ENCODE peak calls at places on chromosomes 12 and 14, in ten cellular contexts. One of them, this sample, is unnamed.

GRCh38 chr12:89960607-89961394 is 252.2 kb upstream of the ATP2B1 start:
- DNase-seq in pons: no peak
- DNase-seq in IMR-90: peak
- DNase-seq in globus pallidus: no peak
- DNase-seq in Right ventricle myocardium inferior: no peak
- DNase-seq in stomach: no peak
- DNase-seq in activated CD4-positive, alpha-beta T cell treated with anti-CD3 and anti-CD28 coated beads for 4 hours: no peak
- DNase-seq in CD8-positive, alpha-beta memory T cell: no peak
- DNase-seq in stimulated activated CD8-positive, alpha-beta memory T cell treated with anti-CD3 and anti-CD28 coated beads, Interleukin-2, amount 100 ng/mL, for 1 hour: no peak
- DNase-seq in activated gamma-delta T cell: no peak
- DNase-seq in this sample: no peak

GRCh38 chr12:76560083-76560491 is 516 bp upstream of the OSBPL8 start:
- DNase-seq in globus pallidus: no peak
- DNase-seq in IMR-90: no peak
- DNase-seq in CD8-positive, alpha-beta memory T cell: no peak
- DNase-seq in Right ventricle myocardium inferior: no peak
- DNase-seq in pons: no peak
- DNase-seq in stimulated activated CD8-positive, alpha-beta memory T cell treated with anti-CD3 and anti-CD28 coated beads, Interleukin-2, amount 100 ng/mL, for 1 hour: no peak
- DNase-seq in activated CD4-positive, alpha-beta T cell treated with anti-CD3 and anti-CD28 coated beads for 4 hours: no peak
- DNase-seq in activated gamma-delta T cell: no peak
- DNase-seq in stomach: no peak
- DNase-seq in this sample: no peak

GRCh38 chr12:124233846-124234620 is 60.9 kb upstream of the RFLNA start:
- DNase-seq in globus pallidus: no peak
- DNase-seq in CD8-positive, alpha-beta memory T cell: no peak
- DNase-seq in stomach: no peak
- DNase-seq in pons: no peak
- DNase-seq in IMR-90: no peak
- DNase-seq in activated gamma-delta T cell: no peak
- DNase-seq in activated CD4-positive, alpha-beta T cell treated with anti-CD3 and anti-CD28 coated beads for 4 hours: no peak
- DNase-seq in Right ventricle myocardium inferior: no peak
- DNase-seq in stimulated activated CD8-positive, alpha-beta memory T cell treated with anti-CD3 and anti-CD28 coated beads, Interleukin-2, amount 100 ng/mL, for 1 hour: no peak
- DNase-seq in this sample: no peak

GRCh38 chr12:113788020-113788856 is 177.9 kb downstream of the RBM19 start:
- DNase-seq in CD8-positive, alpha-beta memory T cell: no peak
- DNase-seq in stimulated activated CD8-positive, alpha-beta memory T cell treated with anti-CD3 and anti-CD28 coated beads, Interleukin-2, amount 100 ng/mL, for 1 hour: no peak
- DNase-seq in IMR-90: peak
- DNase-seq in activated CD4-positive, alpha-beta T cell treated with anti-CD3 and anti-CD28 coated beads for 4 hours: no peak
- DNase-seq in Right ventricle myocardium inferior: no peak
- DNase-seq in pons: no peak
- DNase-seq in globus pallidus: no peak
- DNase-seq in stomach: no peak
- DNase-seq in activated gamma-delta T cell: no peak
- DNase-seq in this sample: no peak

GRCh38 chr12:42446761-42447160 is 120.8 kb downstream of the PPHLN1 start:
- DNase-seq in activated gamma-delta T cell: no peak
- DNase-seq in stomach: no peak
- DNase-seq in globus pallidus: no peak
- DNase-seq in CD8-positive, alpha-beta memory T cell: no peak
- DNase-seq in stimulated activated CD8-positive, alpha-beta memory T cell treated with anti-CD3 and anti-CD28 coated beads, Interleukin-2, amount 100 ng/mL, for 1 hour: no peak
- DNase-seq in activated CD4-positive, alpha-beta T cell treated with anti-CD3 and anti-CD28 coated beads for 4 hours: no peak
- DNase-seq in Right ventricle myocardium inferior: no peak
- DNase-seq in IMR-90: no peak
- DNase-seq in pons: no peak
- DNase-seq in this sample: no peak

GRCh38 chr12:101470939-101471338 is 4.2 kb upstream of the SPIC start:
- DNase-seq in activated CD4-positive, alpha-beta T cell treated with anti-CD3 and anti-CD28 coated beads for 4 hours: no peak
- DNase-seq in Right ventricle myocardium inferior: no peak
- DNase-seq in CD8-positive, alpha-beta memory T cell: no peak
- DNase-seq in activated gamma-delta T cell: no peak
- DNase-seq in stimulated activated CD8-positive, alpha-beta memory T cell treated with anti-CD3 and anti-CD28 coated beads, Interleukin-2, amount 100 ng/mL, for 1 hour: no peak
- DNase-seq in stomach: no peak
- DNase-seq in pons: no peak
- DNase-seq in IMR-90: no peak
- DNase-seq in globus pallidus: no peak
- DNase-seq in this sample: no peak

GRCh38 chr12:129404556-129404955 is 499.3 kb downstream of the TMEM132D start:
- DNase-seq in CD8-positive, alpha-beta memory T cell: no peak
- DNase-seq in stomach: no peak
- DNase-seq in globus pallidus: no peak
- DNase-seq in stimulated activated CD8-positive, alpha-beta memory T cell treated with anti-CD3 and anti-CD28 coated beads, Interleukin-2, amount 100 ng/mL, for 1 hour: no peak
- DNase-seq in IMR-90: no peak
- DNase-seq in activated CD4-positive, alpha-beta T cell treated with anti-CD3 and anti-CD28 coated beads for 4 hours: no peak
- DNase-seq in Right ventricle myocardium inferior: no peak
- DNase-seq in pons: no peak
- DNase-seq in activated gamma-delta T cell: no peak
- DNase-seq in this sample: no peak

GRCh38 chr12:39287409-39287808 is 155.5 kb downstream of the KIF21A start:
- DNase-seq in stimulated activated CD8-positive, alpha-beta memory T cell treated with anti-CD3 and anti-CD28 coated beads, Interleukin-2, amount 100 ng/mL, for 1 hour: no peak
- DNase-seq in activated gamma-delta T cell: no peak
- DNase-seq in CD8-positive, alpha-beta memory T cell: no peak
- DNase-seq in pons: no peak
- DNase-seq in activated CD4-positive, alpha-beta T cell treated with anti-CD3 and anti-CD28 coated beads for 4 hours: no peak
- DNase-seq in globus pallidus: no peak
- DNase-seq in IMR-90: no peak
- DNase-seq in stomach: no peak
- DNase-seq in Right ventricle myocardium inferior: no peak
- DNase-seq in this sample: no peak

GRCh38 chr12:6084969-6085450 is 39.5 kb downstream of the VWF start:
- DNase-seq in activated gamma-delta T cell: no peak
- DNase-seq in stomach: no peak
- DNase-seq in activated CD4-positive, alpha-beta T cell treated with anti-CD3 and anti-CD28 coated beads for 4 hours: no peak
- DNase-seq in globus pallidus: no peak
- DNase-seq in pons: no peak
- DNase-seq in CD8-positive, alpha-beta memory T cell: no peak
- DNase-seq in stimulated activated CD8-positive, alpha-beta memory T cell treated with anti-CD3 and anti-CD28 coated beads, Interleukin-2, amount 100 ng/mL, for 1 hour: no peak
- DNase-seq in Right ventricle myocardium inferior: no peak
- DNase-seq in IMR-90: no peak
- DNase-seq in this sample: no peak

GRCh38 chr14:60648934-60649814 is at the start of gene SIX1:
- DNase-seq in IMR-90: peak
- DNase-seq in activated CD4-positive, alpha-beta T cell treated with anti-CD3 and anti-CD28 coated beads for 4 hours: no peak
- DNase-seq in CD8-positive, alpha-beta memory T cell: no peak
- DNase-seq in stimulated activated CD8-positive, alpha-beta memory T cell treated with anti-CD3 and anti-CD28 coated beads, Interleukin-2, amount 100 ng/mL, for 1 hour: no peak
- DNase-seq in globus pallidus: peak
- DNase-seq in stomach: peak
- DNase-seq in Right ventricle myocardium inferior: peak
- DNase-seq in pons: peak
- DNase-seq in activated gamma-delta T cell: no peak
- DNase-seq in this sample: peak

GRCh38 chr12:110791589-110791988 is 48.9 kb upstream of the PPP1CC start:
- DNase-seq in pons: no peak
- DNase-seq in CD8-positive, alpha-beta memory T cell: no peak
- DNase-seq in stomach: no peak
- DNase-seq in IMR-90: no peak
- DNase-seq in Right ventricle myocardium inferior: no peak
- DNase-seq in globus pallidus: no peak
- DNase-seq in stimulated activated CD8-positive, alpha-beta memory T cell treated with anti-CD3 and anti-CD28 coated beads, Interleukin-2, amount 100 ng/mL, for 1 hour: no peak
- DNase-seq in activated CD4-positive, alpha-beta T cell treated with anti-CD3 and anti-CD28 coated beads for 4 hours: no peak
- DNase-seq in activated gamma-delta T cell: no peak
- DNase-seq in this sample: no peak

GRCh38 chr14:78598046-78598652 is 428.0 kb downstream of the NRXN3 start:
- DNase-seq in CD8-positive, alpha-beta memory T cell: no peak
- DNase-seq in activated CD4-positive, alpha-beta T cell treated with anti-CD3 and anti-CD28 coated beads for 4 hours: no peak
- DNase-seq in stimulated activated CD8-positive, alpha-beta memory T cell treated with anti-CD3 and anti-CD28 coated beads, Interleukin-2, amount 100 ng/mL, for 1 hour: no peak
- DNase-seq in pons: peak
- DNase-seq in activated gamma-delta T cell: no peak
- DNase-seq in IMR-90: peak
- DNase-seq in globus pallidus: peak
- DNase-seq in stomach: peak
- DNase-seq in Right ventricle myocardium inferior: no peak
- DNase-seq in this sample: peak

GRCh38 chr12:119178544-119179334 is at the start of gene HSPB8:
- DNase-seq in Right ventricle myocardium inferior: peak
- DNase-seq in pons: peak
- DNase-seq in globus pallidus: peak
- DNase-seq in IMR-90: peak
- DNase-seq in CD8-positive, alpha-beta memory T cell: no peak
- DNase-seq in stomach: peak
- DNase-seq in activated gamma-delta T cell: no peak
- DNase-seq in activated CD4-positive, alpha-beta T cell treated with anti-CD3 and anti-CD28 coated beads for 4 hours: no peak
- DNase-seq in stimulated activated CD8-positive, alpha-beta memory T cell treated with anti-CD3 and anti-CD28 coated beads, Interleukin-2, amount 100 ng/mL, for 1 hour: no peak
- DNase-seq in this sample: peak

GRCh38 chr12:102769323-102769916 is 147.6 kb downstream of the PAH start:
- DNase-seq in pons: peak
- DNase-seq in stimulated activated CD8-positive, alpha-beta memory T cell treated with anti-CD3 and anti-CD28 coated beads, Interleukin-2, amount 100 ng/mL, for 1 hour: no peak
- DNase-seq in activated CD4-positive, alpha-beta T cell treated with anti-CD3 and anti-CD28 coated beads for 4 hours: no peak
- DNase-seq in stomach: peak
- DNase-seq in IMR-90: peak
- DNase-seq in activated gamma-delta T cell: no peak
- DNase-seq in Right ventricle myocardium inferior: no peak
- DNase-seq in globus pallidus: peak
- DNase-seq in CD8-positive, alpha-beta memory T cell: peak
- DNase-seq in this sample: peak

GRCh38 chr14:31138301-31138700 is 69.3 kb downstream of the HECTD1 start:
- DNase-seq in Right ventricle myocardium inferior: no peak
- DNase-seq in CD8-positive, alpha-beta memory T cell: no peak
- DNase-seq in stomach: no peak
- DNase-seq in globus pallidus: no peak
- DNase-seq in IMR-90: peak
- DNase-seq in activated CD4-positive, alpha-beta T cell treated with anti-CD3 and anti-CD28 coated beads for 4 hours: no peak
- DNase-seq in activated gamma-delta T cell: no peak
- DNase-seq in pons: no peak
- DNase-seq in stimulated activated CD8-positive, alpha-beta memory T cell treated with anti-CD3 and anti-CD28 coated beads, Interleukin-2, amount 100 ng/mL, for 1 hour: no peak
- DNase-seq in this sample: no peak

GRCh38 chr14:43031598-43031997 is 1424.9 kb downstream of the LRFN5 start:
- DNase-seq in IMR-90: no peak
- DNase-seq in activated CD4-positive, alpha-beta T cell treated with anti-CD3 and anti-CD28 coated beads for 4 hours: no peak
- DNase-seq in Right ventricle myocardium inferior: no peak
- DNase-seq in activated gamma-delta T cell: no peak
- DNase-seq in pons: no peak
- DNase-seq in CD8-positive, alpha-beta memory T cell: no peak
- DNase-seq in stomach: no peak
- DNase-seq in stimulated activated CD8-positive, alpha-beta memory T cell treated with anti-CD3 and anti-CD28 coated beads, Interleukin-2, amount 100 ng/mL, for 1 hour: no peak
- DNase-seq in globus pallidus: no peak
- DNase-seq in this sample: no peak

GRCh38 chr14:28773917-28774691 is 7.5 kb downstream of the FOXG1 start:
- DNase-seq in stimulated activated CD8-positive, alpha-beta memory T cell treated with anti-CD3 and anti-CD28 coated beads, Interleukin-2, amount 100 ng/mL, for 1 hour: no peak
- DNase-seq in activated CD4-positive, alpha-beta T cell treated with anti-CD3 and anti-CD28 coated beads for 4 hours: no peak
- DNase-seq in CD8-positive, alpha-beta memory T cell: no peak
- DNase-seq in stomach: no peak
- DNase-seq in globus pallidus: peak
- DNase-seq in IMR-90: peak
- DNase-seq in Right ventricle myocardium inferior: no peak
- DNase-seq in activated gamma-delta T cell: no peak
- DNase-seq in pons: no peak
- DNase-seq in this sample: peak

GRCh38 chr14:62759796-62760195 is 285.5 kb downstream of the KCNH5 start:
- DNase-seq in IMR-90: no peak
- DNase-seq in stomach: no peak
- DNase-seq in CD8-positive, alpha-beta memory T cell: no peak
- DNase-seq in activated CD4-positive, alpha-beta T cell treated with anti-CD3 and anti-CD28 coated beads for 4 hours: no peak
- DNase-seq in activated gamma-delta T cell: no peak
- DNase-seq in stimulated activated CD8-positive, alpha-beta memory T cell treated with anti-CD3 and anti-CD28 coated beads, Interleukin-2, amount 100 ng/mL, for 1 hour: no peak
- DNase-seq in pons: no peak
- DNase-seq in Right ventricle myocardium inferior: no peak
- DNase-seq in globus pallidus: no peak
- DNase-seq in this sample: no peak

GRCh38 chr12:56590237-56590830 is 39.8 kb downstream of the BAZ2A start:
- DNase-seq in globus pallidus: no peak
- DNase-seq in activated CD4-positive, alpha-beta T cell treated with anti-CD3 and anti-CD28 coated beads for 4 hours: no peak
- DNase-seq in stomach: no peak
- DNase-seq in Right ventricle myocardium inferior: no peak
- DNase-seq in activated gamma-delta T cell: no peak
- DNase-seq in pons: no peak
- DNase-seq in IMR-90: peak
- DNase-seq in CD8-positive, alpha-beta memory T cell: no peak
- DNase-seq in stimulated activated CD8-positive, alpha-beta memory T cell treated with anti-CD3 and anti-CD28 coated beads, Interleukin-2, amount 100 ng/mL, for 1 hour: no peak
- DNase-seq in this sample: no peak

GRCh38 chr12:89450922-89451321 is 73.7 kb downstream of the GALNT4 start:
- DNase-seq in activated CD4-positive, alpha-beta T cell treated with anti-CD3 and anti-CD28 coated beads for 4 hours: no peak
- DNase-seq in stomach: no peak
- DNase-seq in Right ventricle myocardium inferior: no peak
- DNase-seq in globus pallidus: no peak
- DNase-seq in pons: no peak
- DNase-seq in activated gamma-delta T cell: no peak
- DNase-seq in stimulated activated CD8-positive, alpha-beta memory T cell treated with anti-CD3 and anti-CD28 coated beads, Interleukin-2, amount 100 ng/mL, for 1 hour: no peak
- DNase-seq in IMR-90: peak
- DNase-seq in CD8-positive, alpha-beta memory T cell: no peak
- DNase-seq in this sample: no peak

GRCh38 chr12:3228587-3228986 is 151.4 kb downstream of the TSPAN9 start:
- DNase-seq in CD8-positive, alpha-beta memory T cell: no peak
- DNase-seq in activated gamma-delta T cell: no peak
- DNase-seq in globus pallidus: no peak
- DNase-seq in stomach: no peak
- DNase-seq in IMR-90: no peak
- DNase-seq in pons: no peak
- DNase-seq in stimulated activated CD8-positive, alpha-beta memory T cell treated with anti-CD3 and anti-CD28 coated beads, Interleukin-2, amount 100 ng/mL, for 1 hour: no peak
- DNase-seq in Right ventricle myocardium inferior: peak
- DNase-seq in activated CD4-positive, alpha-beta T cell treated with anti-CD3 and anti-CD28 coated beads for 4 hours: no peak
- DNase-seq in this sample: peak

GRCh38 chr12:26010293-26010821 is 51.9 kb downstream of the RASSF8 start:
- DNase-seq in IMR-90: no peak
- DNase-seq in CD8-positive, alpha-beta memory T cell: no peak
- DNase-seq in Right ventricle myocardium inferior: no peak
- DNase-seq in activated gamma-delta T cell: no peak
- DNase-seq in pons: no peak
- DNase-seq in globus pallidus: no peak
- DNase-seq in stimulated activated CD8-positive, alpha-beta memory T cell treated with anti-CD3 and anti-CD28 coated beads, Interleukin-2, amount 100 ng/mL, for 1 hour: no peak
- DNase-seq in stomach: no peak
- DNase-seq in activated CD4-positive, alpha-beta T cell treated with anti-CD3 and anti-CD28 coated beads for 4 hours: no peak
- DNase-seq in this sample: no peak

GRCh38 chr12:121214855-121215745 is 5.2 kb downstream of the P2RX4 start:
- DNase-seq in stomach: peak
- DNase-seq in IMR-90: peak
- DNase-seq in activated CD4-positive, alpha-beta T cell treated with anti-CD3 and anti-CD28 coated beads for 4 hours: no peak
- DNase-seq in CD8-positive, alpha-beta memory T cell: no peak
- DNase-seq in stimulated activated CD8-positive, alpha-beta memory T cell treated with anti-CD3 and anti-CD28 coated beads, Interleukin-2, amount 100 ng/mL, for 1 hour: no peak
- DNase-seq in Right ventricle myocardium inferior: no peak
- DNase-seq in globus pallidus: peak
- DNase-seq in pons: peak
- DNase-seq in activated gamma-delta T cell: no peak
- DNase-seq in this sample: no peak

GRCh38 chr12:7128681-7129593 is at the start of gene RBP5:
- DNase-seq in activated CD4-positive, alpha-beta T cell treated with anti-CD3 and anti-CD28 coated beads for 4 hours: no peak
- DNase-seq in stomach: no peak
- DNase-seq in globus pallidus: no peak
- DNase-seq in stimulated activated CD8-positive, alpha-beta memory T cell treated with anti-CD3 and anti-CD28 coated beads, Interleukin-2, amount 100 ng/mL, for 1 hour: no peak
- DNase-seq in Right ventricle myocardium inferior: no peak
- DNase-seq in IMR-90: no peak
- DNase-seq in pons: no peak
- DNase-seq in activated gamma-delta T cell: no peak
- DNase-seq in CD8-positive, alpha-beta memory T cell: no peak
- DNase-seq in this sample: no peak

GRCh38 chr12:88306471-88307069 is 164.5 kb downstream of the TMTC3 start:
- DNase-seq in IMR-90: no peak
- DNase-seq in stomach: no peak
- DNase-seq in activated gamma-delta T cell: no peak
- DNase-seq in globus pallidus: no peak
- DNase-seq in Right ventricle myocardium inferior: no peak
- DNase-seq in activated CD4-positive, alpha-beta T cell treated with anti-CD3 and anti-CD28 coated beads for 4 hours: no peak
- DNase-seq in stimulated activated CD8-positive, alpha-beta memory T cell treated with anti-CD3 and anti-CD28 coated beads, Interleukin-2, amount 100 ng/mL, for 1 hour: no peak
- DNase-seq in pons: no peak
- DNase-seq in CD8-positive, alpha-beta memory T cell: no peak
- DNase-seq in this sample: no peak

GRCh38 chr12:30975581-30975980 is 49.0 kb downstream of the TSPAN11 start:
- DNase-seq in IMR-90: no peak
- DNase-seq in stomach: no peak
- DNase-seq in CD8-positive, alpha-beta memory T cell: no peak
- DNase-seq in globus pallidus: no peak
- DNase-seq in activated CD4-positive, alpha-beta T cell treated with anti-CD3 and anti-CD28 coated beads for 4 hours: no peak
- DNase-seq in stimulated activated CD8-positive, alpha-beta memory T cell treated with anti-CD3 and anti-CD28 coated beads, Interleukin-2, amount 100 ng/mL, for 1 hour: no peak
- DNase-seq in activated gamma-delta T cell: no peak
- DNase-seq in Right ventricle myocardium inferior: no peak
- DNase-seq in pons: no peak
- DNase-seq in this sample: no peak

GRCh38 chr12:6084261-6084968 is 40.1 kb downstream of the VWF start:
- DNase-seq in stomach: no peak
- DNase-seq in Right ventricle myocardium inferior: no peak
- DNase-seq in activated CD4-positive, alpha-beta T cell treated with anti-CD3 and anti-CD28 coated beads for 4 hours: no peak
- DNase-seq in pons: peak
- DNase-seq in activated gamma-delta T cell: no peak
- DNase-seq in IMR-90: peak
- DNase-seq in globus pallidus: peak
- DNase-seq in CD8-positive, alpha-beta memory T cell: no peak
- DNase-seq in stimulated activated CD8-positive, alpha-beta memory T cell treated with anti-CD3 and anti-CD28 coated beads, Interleukin-2, amount 100 ng/mL, for 1 hour: no peak
- DNase-seq in this sample: no peak

GRCh38 chr12:110042260-110042659 is 6.1 kb downstream of the C12orf76 start:
- DNase-seq in CD8-positive, alpha-beta memory T cell: no peak
- DNase-seq in Right ventricle myocardium inferior: no peak
- DNase-seq in activated gamma-delta T cell: no peak
- DNase-seq in activated CD4-positive, alpha-beta T cell treated with anti-CD3 and anti-CD28 coated beads for 4 hours: no peak
- DNase-seq in IMR-90: no peak
- DNase-seq in stimulated activated CD8-positive, alpha-beta memory T cell treated with anti-CD3 and anti-CD28 coated beads, Interleukin-2, amount 100 ng/mL, for 1 hour: no peak
- DNase-seq in globus pallidus: no peak
- DNase-seq in stomach: no peak
- DNase-seq in pons: peak
- DNase-seq in this sample: no peak